ENCODE peak calls at places on chromosomes 13 and 19, in ten cellular contexts. R, Y, H, Z, D, F, P, T, I and M are unnamed samples.

GRCh38 chr13:113742000-113742441 is 17.0 kb upstream of the TMEM255B start:
- DNase-seq in R (no peak), Y (no peak), H (peak; percentile 67), Z (peak; percentile 58), D (peak; percentile 82), F (no peak), P (no peak), T (peak; percentile 85), I (peak; percentile 55), M (peak; percentile 89)

GRCh38 chr13:39266426-39266825 is 228.2 kb downstream of the NHLRC3 start:
- DNase-seq in R (no peak), Y (no peak), H (no peak), Z (no peak), D (no peak), F (no peak), P (no peak), T (no peak), I (no peak), M (no peak)

GRCh38 chr13:25186187-25186586 is 14.1 kb upstream of the AMER2 start:
- DNase-seq in R (no peak), Y (no peak), H (no peak), Z (no peak), D (no peak), F (no peak), P (no peak), T (no peak), I (no peak), M (no peak)

GRCh38 chr19:4542896-4543351 is 3.1 kb upstream of the LRG1 start:
- DNase-seq in R (no peak), Y (no peak), H (no peak), Z (no peak), D (no peak), F (no peak), P (no peak), T (no peak), I (no peak), M (peak; percentile 79)

GRCh38 chr19:23992348-23992747 is 77.7 kb downstream of the ZNF726 start:
- DNase-seq in R (no peak), Y (no peak), H (no peak), Z (no peak), D (no peak), F (no peak), P (no peak), T (no peak), I (no peak), M (no peak)

GRCh38 chr19:5321066-5321642 is 19.5 kb downstream of the PTPRS start:
- DNase-seq in R (no peak), Y (no peak), H (no peak), Z (no peak), D (no peak), F (no peak), P (no peak), T (no peak), I (no peak), M (no peak)

GRCh38 chr19:39845172-39845571 is 1.0 kb downstream of the FBL start:
- DNase-seq in R (no peak), Y (no peak), H (no peak), Z (no peak), D (no peak), F (no peak), P (no peak), T (no peak), I (no peak), M (peak; percentile 28)

GRCh38 chr13:41645313-41645712 is 188.0 kb downstream of the RGCC start:
- DNase-seq in R (no peak), Y (no peak), H (peak; percentile 21), Z (no peak), D (no peak), F (peak; percentile 60), P (peak; percentile 43), T (peak; percentile 62), I (no peak), M (no peak)

GRCh38 chr13:102392810-102393209 is 9.0 kb downstream of the FGF14 start:
- DNase-seq in R (no peak), Y (no peak), H (no peak), Z (no peak), D (no peak), F (no peak), P (no peak), T (no peak), I (no peak), M (no peak)

GRCh38 chr13:28447989-28448388 is 46.9 kb downstream of the FLT1 start:
- DNase-seq in R (no peak), Y (no peak), H (no peak), Z (no peak), D (no peak), F (no peak), P (no peak), T (no peak), I (no peak), M (no peak)

GRCh38 chr19:51513968-51514367 is 12.4 kb upstream of the SIGLEC12 start:
- DNase-seq in R (no peak), Y (no peak), H (no peak), Z (no peak), D (no peak), F (no peak), P (no peak), T (no peak), I (no peak), M (no peak)

GRCh38 chr19:51509823-51510660 is 8.4 kb upstream of the SIGLEC12 start:
- DNase-seq in R (no peak), Y (no peak), H (no peak), Z (no peak), D (no peak), F (no peak), P (no peak), T (peak; percentile 10), I (no peak), M (peak; percentile 41)

GRCh38 chr19:51508059-51508733 is 6.6 kb upstream of the SIGLEC12 start:
- DNase-seq in R (no peak), Y (no peak), H (no peak), Z (no peak), D (no peak), F (no peak), P (no peak), T (no peak), I (no peak), M (no peak)

GRCh38 chr19:51514866-51515481 is 13.4 kb upstream of the SIGLEC12 start:
- DNase-seq in R (peak; percentile 31), Y (peak; percentile 7), H (peak; percentile 44), Z (no peak), D (no peak), F (no peak), P (no peak), T (no peak), I (peak; percentile 56), M (peak; percentile 70)

DNA sequence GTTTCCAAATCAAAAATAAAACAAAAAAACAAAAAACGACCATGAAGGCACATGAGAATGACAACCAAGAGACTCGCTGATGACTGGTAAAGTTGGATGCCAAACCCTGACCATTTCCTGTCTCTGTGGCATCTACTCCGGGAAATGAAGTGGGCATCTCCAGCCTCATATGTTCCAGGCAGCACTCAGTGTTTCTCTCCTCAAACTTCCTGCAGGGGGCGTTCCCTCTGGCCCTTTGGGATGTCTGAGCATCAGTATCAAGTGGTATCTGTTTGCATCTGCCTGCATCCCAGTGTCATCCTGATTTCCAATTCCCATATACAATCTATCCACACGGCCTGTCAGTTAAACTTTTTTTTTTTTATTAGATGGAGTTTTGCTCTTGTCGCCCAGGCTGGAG is 9.8 kb upstream of the SIGLEC12 start:
- DNase-seq in R (no peak), Y (no peak), H (no peak), Z (no peak), D (peak; percentile 17), F (no peak), P (no peak), T (no peak), I (peak; percentile 57), M (no peak)
- TF ChIP-seq CTCF in R (peak; percentile 39), Y (no peak), H (no peak), Z (no peak), D (peak; percentile 45), F (no peak), P (no peak), T (no peak), I (peak; percentile 66), M (no peak)

DNA sequence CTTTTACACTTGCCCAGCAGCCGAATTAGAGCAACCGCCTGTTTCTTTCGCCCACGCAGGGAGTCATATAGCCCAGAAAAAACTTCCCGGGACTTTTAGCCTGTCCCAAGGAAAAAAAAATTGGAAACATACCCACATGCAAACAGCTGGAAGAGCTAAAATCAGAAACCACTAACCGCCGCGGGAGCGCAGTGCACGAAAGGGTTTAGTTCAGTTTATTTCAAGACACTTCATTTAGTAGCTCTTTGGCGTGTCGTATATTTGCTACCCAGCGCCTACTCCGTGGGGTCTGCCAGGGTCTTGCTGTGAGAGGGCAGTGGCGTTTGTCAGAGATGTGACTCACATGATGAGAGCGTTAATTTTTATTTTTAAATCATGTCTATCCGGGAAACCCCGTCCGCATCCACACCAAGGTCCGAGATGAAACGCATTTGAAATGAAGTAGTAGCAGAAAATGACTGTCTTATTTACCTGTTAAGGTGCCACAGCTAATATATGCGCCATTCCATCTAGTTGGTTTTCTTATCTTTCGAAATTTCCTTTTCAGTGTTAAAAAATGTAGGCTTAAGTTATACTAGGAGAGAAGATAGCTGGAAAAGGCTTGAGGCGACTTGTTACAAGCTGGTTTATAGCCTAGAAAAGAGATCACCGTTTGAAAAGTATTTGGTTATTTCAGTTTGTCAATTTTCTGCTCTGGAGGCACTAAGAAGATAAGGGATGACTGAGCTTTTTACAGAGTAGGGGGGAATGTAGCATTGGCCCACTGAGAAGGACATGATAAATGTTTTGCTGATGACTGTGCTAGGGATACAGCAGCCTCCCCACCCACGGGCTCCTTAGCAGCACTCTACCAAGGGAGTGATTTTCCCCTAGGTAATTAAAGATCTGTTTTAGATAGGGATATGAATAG is 1.7 kb downstream of the KLF5 start:
- DNase-seq in R (no peak), Y (no peak), H (peak; percentile 70), Z (no peak), D (no peak), F (peak; percentile 22), P (peak; percentile 33), T (no peak), I (peak; percentile 23), M (no peak)
- TF ChIP-seq CTCF in R (no peak), Y (no peak), H (no peak), Z (no peak), D (no peak), F (no peak), P (no peak), T (no peak), I (no peak), M (no peak)

GRCh38 chr13:44048326-44048725 is 168.6 kb downstream of the LACC1 start:
- DNase-seq in R (no peak), Y (no peak), H (no peak), Z (no peak), D (no peak), F (no peak), P (no peak), T (no peak), I (peak; percentile 49), M (no peak)
- TF ChIP-seq CTCF in R (peak; percentile 8), Y (no peak), H (no peak), Z (no peak), D (no peak), F (no peak), P (no peak), T (no peak), I (peak; percentile 57), M (peak; percentile 2)

DNA sequence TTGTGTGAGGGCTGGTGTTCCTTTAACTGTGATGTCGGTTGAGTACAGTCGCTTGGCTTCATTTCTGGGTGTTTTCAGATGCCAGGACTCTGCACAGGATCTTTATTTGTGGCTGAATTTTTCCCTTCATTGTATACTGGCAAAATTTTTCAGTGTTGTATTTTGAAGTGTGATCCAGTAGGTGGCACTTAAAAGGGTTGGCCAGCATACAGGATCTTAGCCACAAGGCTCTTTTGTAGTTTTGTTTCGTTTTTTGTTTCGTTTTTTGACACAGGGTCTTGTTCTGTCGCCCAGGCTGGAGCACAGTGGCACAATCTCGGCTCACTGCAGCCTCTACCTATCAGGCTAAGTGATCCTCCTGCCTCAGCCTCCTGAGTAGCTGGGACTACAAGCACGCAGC is 8.7 kb downstream of the FCAR start:
- DNase-seq in R (peak; percentile 35), Y (no peak), H (no peak), Z (no peak), D (no peak), F (no peak), P (no peak), T (no peak), I (peak; percentile 30), M (no peak)
- TF ChIP-seq CTCF in R (peak; percentile 20), Y (no peak), H (no peak), Z (no peak), D (no peak), F (no peak), P (no peak), T (no peak), I (peak; percentile 39), M (no peak)